ENCODE peak calls at places on chromosomes 16 and 17, in seven cellular contexts. One of them, this sample, is unnamed.

GRCh38 chr16:49556252-49557069 is 182.9 kb downstream of the C16orf78 start:
- DNase-seq in OCI-LY7: peak; percentile 63
- DNase-seq in bronchial epithelial cell: peak; percentile 4
- DNase-seq in hepatocyte: peak; percentile 69
- DNase-seq in tibial nerve: no peak
- DNase-seq in fibroblast of lung: peak; percentile 47
- DNase-seq in MM.1S: peak; percentile 31
- DNase-seq in this sample: peak; percentile 24

GRCh38 chr17:51487947-51488346 is 227.6 kb downstream of the UTP18 start:
- DNase-seq in bronchial epithelial cell: peak; percentile 17
- DNase-seq in OCI-LY7: peak; percentile 5
- DNase-seq in MM.1S: no peak
- DNase-seq in fibroblast of lung: no peak
- DNase-seq in hepatocyte: peak; percentile 10
- DNase-seq in tibial nerve: no peak
- DNase-seq in this sample: peak; percentile 5

GRCh38 chr16:2147378-2147777 is 1.0 kb upstream of the RAB26 start:
- DNase-seq in tibial nerve: no peak
- DNase-seq in hepatocyte: no peak
- DNase-seq in MM.1S: no peak
- DNase-seq in OCI-LY7: no peak
- DNase-seq in bronchial epithelial cell: no peak
- DNase-seq in fibroblast of lung: no peak
- DNase-seq in this sample: no peak

GRCh38 chr17:35051183-35051578 is 12.3 kb downstream of the RFFL start:
- DNase-seq in fibroblast of lung: no peak
- DNase-seq in tibial nerve: no peak
- DNase-seq in bronchial epithelial cell: peak; percentile 12
- DNase-seq in hepatocyte: no peak
- DNase-seq in OCI-LY7: peak; percentile 50
- DNase-seq in MM.1S: peak; percentile 78
- DNase-seq in this sample: no peak

GRCh38 chr17:27756467-27757371 is 43.6 kb downstream of the NOS2 start:
- DNase-seq in MM.1S: peak; percentile 36
- DNase-seq in OCI-LY7: peak; percentile 51
- DNase-seq in tibial nerve: no peak
- DNase-seq in hepatocyte: peak; percentile 69
- DNase-seq in fibroblast of lung: peak; percentile 13
- DNase-seq in bronchial epithelial cell: peak; percentile 35
- DNase-seq in this sample: no peak

GRCh38 chr16:17602678-17603077 is 131.9 kb upstream of the XYLT1 start:
- DNase-seq in OCI-LY7: no peak
- DNase-seq in fibroblast of lung: no peak
- DNase-seq in hepatocyte: no peak
- DNase-seq in MM.1S: no peak
- DNase-seq in bronchial epithelial cell: no peak
- DNase-seq in tibial nerve: no peak
- DNase-seq in this sample: no peak

GRCh38 chr16:66476328-66477027 is 49.4 kb downstream of the BEAN1 start:
- DNase-seq in tibial nerve: no peak
- DNase-seq in MM.1S: peak; percentile 55
- DNase-seq in bronchial epithelial cell: no peak
- DNase-seq in hepatocyte: no peak
- DNase-seq in OCI-LY7: peak; percentile 78
- DNase-seq in fibroblast of lung: no peak
- DNase-seq in this sample: no peak

GRCh38 chr17:43820759-43821158 is 12.2 kb downstream of the MPP3 start:
- DNase-seq in hepatocyte: no peak
- DNase-seq in OCI-LY7: no peak
- DNase-seq in fibroblast of lung: no peak
- DNase-seq in tibial nerve: no peak
- DNase-seq in bronchial epithelial cell: no peak
- DNase-seq in MM.1S: no peak
- DNase-seq in this sample: no peak

GRCh38 chr16:4660454-4661007 is 32.8 kb upstream of the NUDT16L1 start:
- DNase-seq in fibroblast of lung: peak; percentile 85
- DNase-seq in OCI-LY7: no peak
- DNase-seq in bronchial epithelial cell: peak; percentile 82
- DNase-seq in MM.1S: no peak
- DNase-seq in tibial nerve: no peak
- DNase-seq in hepatocyte: peak; percentile 66
- DNase-seq in this sample: no peak

GRCh38 chr16:58485184-58485887 is 14.6 kb upstream of the NDRG4 start:
- DNase-seq in fibroblast of lung: no peak
- DNase-seq in OCI-LY7: no peak
- DNase-seq in bronchial epithelial cell: no peak
- DNase-seq in MM.1S: no peak
- DNase-seq in tibial nerve: no peak
- DNase-seq in hepatocyte: no peak
- DNase-seq in this sample: no peak

GRCh38 chr17:73387746-73388577 is 76.2 kb upstream of the CDC42EP4 start:
- DNase-seq in MM.1S: no peak
- DNase-seq in hepatocyte: no peak
- DNase-seq in fibroblast of lung: peak; percentile 11
- DNase-seq in OCI-LY7: no peak
- DNase-seq in bronchial epithelial cell: no peak
- DNase-seq in tibial nerve: no peak
- DNase-seq in this sample: no peak

GRCh38 chr16:80317132-80318098 is 223.4 kb upstream of the DYNLRB2 start:
- DNase-seq in fibroblast of lung: no peak
- DNase-seq in OCI-LY7: no peak
- DNase-seq in bronchial epithelial cell: peak; percentile 5
- DNase-seq in MM.1S: no peak
- DNase-seq in hepatocyte: peak; percentile 16
- DNase-seq in tibial nerve: no peak
- DNase-seq in this sample: no peak

GRCh38 chr17:29292071-29292991 is 1.6 kb downstream of the NUFIP2 start:
- DNase-seq in tibial nerve: peak; percentile 63
- DNase-seq in MM.1S: peak; percentile 50
- DNase-seq in fibroblast of lung: peak; percentile 38
- DNase-seq in hepatocyte: peak; percentile 78
- DNase-seq in OCI-LY7: peak; percentile 62
- DNase-seq in bronchial epithelial cell: peak; percentile 20
- DNase-seq in this sample: peak; percentile 47

GRCh38 chr17:223723-224471 is 42.4 kb upstream of the DOC2B start:
- DNase-seq in MM.1S: no peak
- DNase-seq in tibial nerve: no peak
- DNase-seq in fibroblast of lung: no peak
- DNase-seq in hepatocyte: no peak
- DNase-seq in OCI-LY7: no peak
- DNase-seq in bronchial epithelial cell: no peak
- DNase-seq in this sample: no peak

DNA sequence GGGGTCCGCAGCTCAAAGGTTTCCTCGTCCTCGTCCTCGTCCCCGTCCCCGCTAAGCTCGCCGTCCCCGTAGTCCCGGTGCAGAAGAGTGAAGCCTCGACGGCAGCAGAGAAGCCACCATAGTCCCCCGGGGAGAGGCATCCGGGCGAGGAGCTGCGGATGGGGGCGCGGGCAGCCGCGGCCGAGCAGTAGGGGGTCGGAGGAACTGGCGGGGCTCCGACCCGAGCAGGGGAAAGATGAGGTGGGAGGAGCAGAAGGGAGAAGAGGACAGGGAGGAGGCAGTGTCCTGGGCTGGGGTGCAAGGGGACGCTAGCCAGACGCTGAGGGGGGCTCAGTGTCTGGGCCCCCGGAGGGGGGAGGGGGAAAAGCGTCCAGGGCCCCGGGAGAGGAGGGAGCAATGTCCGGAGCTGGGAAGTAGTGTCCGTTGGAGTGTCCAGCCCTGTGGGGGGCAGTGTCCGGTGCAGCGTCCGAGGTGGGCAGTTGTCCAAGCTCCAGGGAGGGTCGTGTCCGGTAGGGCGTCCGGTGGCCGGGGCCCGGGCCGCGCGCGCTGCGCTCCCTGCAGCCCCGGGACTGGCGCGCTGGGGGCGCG is at the start of gene PLEKHH3:
- DNase-seq in MM.1S: peak; percentile 9
- DNase-seq in tibial nerve: no peak
- DNase-seq in OCI-LY7: peak; percentile 59
- DNase-seq in bronchial epithelial cell: no peak
- DNase-seq in hepatocyte: no peak
- DNase-seq in fibroblast of lung: peak; percentile 35
- DNase-seq in this sample: no peak
- TF ChIP-seq CTCF in MM.1S: no peak
- TF ChIP-seq CTCF in tibial nerve: peak; percentile 21
- TF ChIP-seq CTCF in OCI-LY7: no peak
- TF ChIP-seq CTCF in bronchial epithelial cell: no peak
- TF ChIP-seq CTCF in hepatocyte: peak; percentile 9
- TF ChIP-seq CTCF in fibroblast of lung: peak; percentile 17
- TF ChIP-seq CTCF in this sample: no peak

DNA sequence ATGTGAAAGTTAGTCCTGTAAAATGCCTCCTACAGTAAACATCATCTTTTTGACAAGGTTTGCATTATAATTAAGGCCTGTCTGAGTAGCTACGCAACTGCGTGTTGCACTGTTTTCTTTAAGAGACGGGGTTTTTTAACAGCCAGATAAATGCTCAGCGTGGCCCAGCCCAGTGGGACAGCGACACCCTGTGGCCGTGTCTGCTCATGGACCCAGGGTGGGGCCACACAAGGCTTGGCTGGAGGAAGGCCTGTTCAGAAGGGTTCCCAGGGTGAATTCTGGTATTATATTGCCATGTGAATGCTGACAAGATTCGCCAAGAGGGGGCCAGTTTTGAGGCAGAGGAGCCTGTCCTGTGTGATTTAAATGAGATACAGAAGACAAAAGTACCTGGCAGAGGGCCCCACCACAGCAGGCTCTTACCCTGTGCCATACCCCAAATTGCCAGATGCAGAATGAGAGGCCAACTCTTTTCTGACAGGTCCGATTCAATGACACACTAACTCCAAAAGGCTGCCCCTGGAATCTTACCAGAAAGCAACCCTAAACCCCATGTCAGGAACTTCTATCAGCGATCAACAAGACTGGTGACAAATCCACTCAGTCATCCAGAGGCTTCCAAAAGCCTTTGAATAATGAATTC is 65.9 kb upstream of the IRX6 start:
- DNase-seq in fibroblast of lung: peak; percentile 27
- DNase-seq in MM.1S: no peak
- DNase-seq in hepatocyte: peak; percentile 66
- DNase-seq in tibial nerve: no peak
- DNase-seq in bronchial epithelial cell: peak; percentile 57
- DNase-seq in OCI-LY7: peak; percentile 51
- DNase-seq in this sample: peak; percentile 48
- TF ChIP-seq CTCF in fibroblast of lung: peak; percentile 28
- TF ChIP-seq CTCF in MM.1S: peak; percentile 51
- TF ChIP-seq CTCF in hepatocyte: peak; percentile 66
- TF ChIP-seq CTCF in tibial nerve: no peak
- TF ChIP-seq CTCF in bronchial epithelial cell: peak; percentile 86
- TF ChIP-seq CTCF in OCI-LY7: peak; percentile 86
- TF ChIP-seq CTCF in this sample: peak; percentile 32

GRCh38 chr17:81512984-81513668 is 527 bp upstream of the ACTG1 start:
- DNase-seq in hepatocyte: peak; percentile 82
- DNase-seq in bronchial epithelial cell: peak; percentile 32
- DNase-seq in MM.1S: peak; percentile 60
- DNase-seq in OCI-LY7: peak; percentile 84
- DNase-seq in tibial nerve: peak; percentile 58
- DNase-seq in fibroblast of lung: peak; percentile 62
- DNase-seq in this sample: peak; percentile 54

GRCh38 chr17:81514735-81515529 is 2.3 kb upstream of the ACTG1 start:
- DNase-seq in tibial nerve: peak; percentile 72
- DNase-seq in bronchial epithelial cell: peak; percentile 59
- DNase-seq in OCI-LY7: peak; percentile 82
- DNase-seq in fibroblast of lung: peak; percentile 86
- DNase-seq in hepatocyte: peak; percentile 93
- DNase-seq in MM.1S: peak; percentile 55
- DNase-seq in this sample: peak; percentile 74

GRCh38 chr17:81512560-81512983 is at the start of gene ACTG1:
- DNase-seq in hepatocyte: peak; percentile 97
- DNase-seq in OCI-LY7: peak; percentile 98
- DNase-seq in bronchial epithelial cell: peak; percentile 66
- DNase-seq in fibroblast of lung: peak; percentile 88
- DNase-seq in tibial nerve: peak; percentile 90
- DNase-seq in MM.1S: peak; percentile 94
- DNase-seq in this sample: peak; percentile 92

GRCh38 chr17:81514485-81514734 is 1.8 kb upstream of the ACTG1 start:
- DNase-seq in MM.1S: no peak
- DNase-seq in bronchial epithelial cell: no peak
- DNase-seq in tibial nerve: no peak
- DNase-seq in OCI-LY7: no peak
- DNase-seq in hepatocyte: no peak
- DNase-seq in fibroblast of lung: no peak
- DNase-seq in this sample: no peak

DNA sequence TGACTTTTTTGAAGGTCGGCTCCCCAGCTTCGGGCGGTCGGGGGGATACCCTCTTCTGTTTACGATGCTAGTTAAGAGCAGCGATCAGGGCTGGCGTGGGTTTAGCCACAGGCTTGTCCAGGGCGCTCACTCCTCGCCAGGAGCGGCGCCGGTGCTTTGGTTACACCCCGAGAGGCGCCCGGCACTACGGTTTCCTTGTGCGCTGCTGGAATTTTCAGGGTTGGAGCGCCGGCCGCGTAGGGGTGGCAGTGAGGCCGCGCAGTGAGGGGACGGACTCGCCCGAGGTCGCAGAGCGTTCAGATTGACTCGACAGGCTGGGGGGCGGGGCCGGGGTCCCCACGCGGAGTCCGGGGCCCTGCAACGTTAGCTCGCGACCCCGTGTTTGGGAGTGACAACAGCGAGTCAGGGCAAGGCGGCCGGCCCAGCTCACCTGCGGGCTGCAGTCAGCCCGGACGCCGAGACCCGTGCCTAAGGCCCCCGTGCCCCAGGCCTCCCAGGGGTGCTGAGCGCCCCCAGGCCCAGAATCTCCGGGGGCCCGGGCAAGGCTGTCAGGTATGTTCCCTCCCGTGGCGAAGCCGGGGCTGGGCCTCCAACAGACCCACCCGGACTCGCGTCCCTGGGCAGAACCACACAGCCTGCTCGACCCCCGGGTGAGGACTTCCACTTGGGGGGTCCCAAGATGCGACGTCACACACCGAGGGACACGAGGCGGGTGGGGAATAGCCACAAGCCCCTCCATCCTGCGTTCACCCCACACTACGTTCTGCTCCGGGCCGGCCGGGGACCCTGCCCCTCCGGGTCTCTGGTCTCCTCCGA is 1.3 kb upstream of the ACTG1 start:
- DNase-seq in MM.1S: peak; percentile 45
- DNase-seq in bronchial epithelial cell: peak; percentile 38
- DNase-seq in tibial nerve: peak; percentile 47
- DNase-seq in OCI-LY7: peak; percentile 71
- DNase-seq in fibroblast of lung: peak; percentile 77
- DNase-seq in hepatocyte: peak; percentile 90
- DNase-seq in this sample: peak; percentile 45
- TF ChIP-seq CTCF in MM.1S: peak; percentile 3
- TF ChIP-seq CTCF in bronchial epithelial cell: no peak
- TF ChIP-seq CTCF in tibial nerve: no peak
- TF ChIP-seq CTCF in OCI-LY7: no peak
- TF ChIP-seq CTCF in fibroblast of lung: no peak
- TF ChIP-seq CTCF in hepatocyte: no peak
- TF ChIP-seq CTCF in this sample: no peak

DNA sequence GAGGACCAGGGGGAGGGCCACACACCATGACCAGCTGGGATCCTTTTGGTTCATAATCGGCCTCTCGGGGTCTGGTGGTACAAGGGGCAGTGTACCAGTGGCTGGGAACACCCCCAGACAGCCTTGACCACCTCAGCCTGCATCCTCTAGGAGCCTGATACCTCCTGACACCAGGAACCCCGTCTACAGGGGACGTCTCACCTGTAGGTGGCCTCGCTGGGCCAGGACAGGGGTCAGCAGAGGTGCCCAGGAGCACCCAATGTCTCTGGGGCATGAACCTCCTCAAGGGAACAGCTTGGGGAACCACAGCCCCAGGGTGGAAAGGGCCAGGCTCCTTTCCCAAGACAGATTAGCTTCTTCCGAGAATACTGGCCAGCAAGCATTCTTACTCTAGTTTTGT is 2.5 kb upstream of the METRNL start:
- DNase-seq in bronchial epithelial cell: no peak
- DNase-seq in OCI-LY7: no peak
- DNase-seq in hepatocyte: no peak
- DNase-seq in fibroblast of lung: no peak
- DNase-seq in tibial nerve: no peak
- DNase-seq in MM.1S: no peak
- DNase-seq in this sample: no peak
- TF ChIP-seq CTCF in bronchial epithelial cell: peak; percentile 31
- TF ChIP-seq CTCF in OCI-LY7: peak; percentile 60
- TF ChIP-seq CTCF in hepatocyte: no peak
- TF ChIP-seq CTCF in fibroblast of lung: no peak
- TF ChIP-seq CTCF in tibial nerve: no peak
- TF ChIP-seq CTCF in MM.1S: peak; percentile 7
- TF ChIP-seq CTCF in this sample: peak; percentile 60

This sample was measured in RWPE1.